ENCODE peak calls at places on chromosomes 7 and 10, in six cellular contexts. One of them, this sample, is unnamed.

GRCh38 chr7:2374830-2375728 is 20.5 kb downstream of the EIF3B start:
- DNase-seq in trophoblast cell: no peak
- DNase-seq in CD8-positive, alpha-beta memory T cell: no peak
- DNase-seq in astrocyte: no peak
- DNase-seq in heart right ventricle: no peak
- DNase-seq in PC-3: no peak
- DNase-seq in this sample: no peak

GRCh38 chr10:62186999-62187695 is 81.5 kb downstream of the RTKN2 start:
- DNase-seq in CD8-positive, alpha-beta memory T cell: no peak
- DNase-seq in PC-3: peak; percentile 60
- DNase-seq in trophoblast cell: no peak
- DNase-seq in heart right ventricle: no peak
- DNase-seq in astrocyte: peak; percentile 65
- DNase-seq in this sample: no peak

GRCh38 chr7:19557726-19558470 is 150.9 kb downstream of the POLR1F start:
- DNase-seq in heart right ventricle: no peak
- DNase-seq in CD8-positive, alpha-beta memory T cell: no peak
- DNase-seq in PC-3: peak; percentile 36
- DNase-seq in trophoblast cell: no peak
- DNase-seq in astrocyte: no peak
- DNase-seq in this sample: no peak

GRCh38 chr7:30935569-30935877 is 23.9 kb downstream of the AQP1 start:
- DNase-seq in CD8-positive, alpha-beta memory T cell: no peak
- DNase-seq in trophoblast cell: no peak
- DNase-seq in PC-3: no peak
- DNase-seq in heart right ventricle: no peak
- DNase-seq in astrocyte: no peak
- DNase-seq in this sample: no peak

GRCh38 chr7:74083117-74083876 is at the start of gene LIMK1:
- DNase-seq in PC-3: peak; percentile 75
- DNase-seq in CD8-positive, alpha-beta memory T cell: peak; percentile 78
- DNase-seq in astrocyte: peak; percentile 50
- DNase-seq in trophoblast cell: peak; percentile 87
- DNase-seq in heart right ventricle: peak; percentile 87
- DNase-seq in this sample: peak; percentile 94

GRCh38 chr10:12872577-12872976 is 128.9 kb downstream of the CCDC3 start:
- DNase-seq in heart right ventricle: no peak
- DNase-seq in trophoblast cell: no peak
- DNase-seq in PC-3: no peak
- DNase-seq in CD8-positive, alpha-beta memory T cell: no peak
- DNase-seq in astrocyte: no peak
- DNase-seq in this sample: no peak

GRCh38 chr10:3455385-3456334 is 283.1 kb upstream of the PITRM1 start:
- DNase-seq in trophoblast cell: peak; percentile 94
- DNase-seq in heart right ventricle: no peak
- DNase-seq in PC-3: no peak
- DNase-seq in astrocyte: peak; percentile 30
- DNase-seq in CD8-positive, alpha-beta memory T cell: no peak
- DNase-seq in this sample: peak; percentile 72

GRCh38 chr10:60456053-60456452 is 66.4 kb upstream of the ANK3 start:
- DNase-seq in trophoblast cell: no peak
- DNase-seq in CD8-positive, alpha-beta memory T cell: no peak
- DNase-seq in astrocyte: peak; percentile 27
- DNase-seq in PC-3: peak; percentile 64
- DNase-seq in heart right ventricle: no peak
- DNase-seq in this sample: no peak

GRCh38 chr10:78255796-78256638 is 222.4 kb downstream of the RPS24 start:
- DNase-seq in PC-3: peak; percentile 100
- DNase-seq in heart right ventricle: no peak
- DNase-seq in trophoblast cell: peak; percentile 87
- DNase-seq in CD8-positive, alpha-beta memory T cell: no peak
- DNase-seq in astrocyte: peak; percentile 98
- DNase-seq in this sample: peak; percentile 96

GRCh38 chr7:150516956-150517355 is 2.3 kb downstream of the GIMAP7 start:
- DNase-seq in trophoblast cell: no peak
- DNase-seq in heart right ventricle: no peak
- DNase-seq in astrocyte: no peak
- DNase-seq in PC-3: no peak
- DNase-seq in CD8-positive, alpha-beta memory T cell: no peak
- DNase-seq in this sample: no peak

GRCh38 chr7:377069-378040 is 87.4 kb downstream of the FOXL3 start:
- DNase-seq in heart right ventricle: no peak
- DNase-seq in CD8-positive, alpha-beta memory T cell: no peak
- DNase-seq in trophoblast cell: no peak
- DNase-seq in astrocyte: no peak
- DNase-seq in PC-3: no peak
- DNase-seq in this sample: no peak

GRCh38 chr7:75624134-75624832 is 114.5 kb downstream of the HIP1 start:
- DNase-seq in CD8-positive, alpha-beta memory T cell: no peak
- DNase-seq in PC-3: no peak
- DNase-seq in astrocyte: peak; percentile 26
- DNase-seq in trophoblast cell: peak; percentile 65
- DNase-seq in heart right ventricle: peak; percentile 43
- DNase-seq in this sample: peak; percentile 26

GRCh38 chr10:80540136-80540535 is 2.4 kb downstream of the SH2D4B start:
- DNase-seq in heart right ventricle: no peak
- DNase-seq in PC-3: no peak
- DNase-seq in CD8-positive, alpha-beta memory T cell: no peak
- DNase-seq in trophoblast cell: no peak
- DNase-seq in astrocyte: no peak
- DNase-seq in this sample: no peak

GRCh38 chr10:103765981-103766380 is 89.4 kb downstream of the SH3PXD2A start:
- DNase-seq in PC-3: peak; percentile 10
- DNase-seq in heart right ventricle: peak; percentile 60
- DNase-seq in CD8-positive, alpha-beta memory T cell: peak; percentile 66
- DNase-seq in astrocyte: no peak
- DNase-seq in trophoblast cell: no peak
- DNase-seq in this sample: no peak

DNA sequence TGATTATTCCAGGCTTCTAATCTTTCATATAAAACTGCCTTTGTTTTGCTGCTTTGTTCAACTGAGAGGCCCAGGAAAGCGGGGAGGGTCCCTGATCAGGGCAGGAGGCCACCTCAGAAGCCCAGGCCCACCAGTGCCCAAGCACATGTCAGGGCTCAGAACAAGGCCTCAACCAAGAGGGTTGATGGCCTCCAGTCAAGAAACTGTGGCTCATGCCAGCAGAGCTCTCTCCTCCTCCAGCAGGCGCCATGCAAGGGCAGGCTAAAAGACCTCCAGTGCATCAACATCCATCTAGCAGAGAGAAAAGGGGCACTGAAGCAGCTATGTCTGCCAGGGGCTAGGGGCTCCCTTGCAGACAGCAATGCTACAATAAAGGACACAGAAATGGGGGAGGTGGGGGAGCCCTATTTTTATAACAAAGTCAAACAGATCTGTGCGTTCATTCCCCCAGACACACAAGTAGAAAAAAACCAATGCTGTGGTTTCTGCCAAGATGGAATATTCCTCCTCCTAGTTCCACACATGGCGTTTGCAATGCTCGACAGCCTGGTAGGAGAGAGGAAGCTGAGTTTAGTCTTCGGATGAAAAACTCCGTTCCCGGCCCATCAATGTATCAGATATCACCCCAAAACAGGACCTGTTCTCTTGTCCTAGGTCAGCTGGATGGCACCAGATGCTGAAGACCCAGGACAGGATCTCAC is 34.0 kb downstream of the PSAP start:
- DNase-seq in CD8-positive, alpha-beta memory T cell: no peak
- DNase-seq in heart right ventricle: no peak
- DNase-seq in PC-3: no peak
- DNase-seq in astrocyte: no peak
- DNase-seq in trophoblast cell: no peak
- DNase-seq in this sample: no peak
- H3K36me3 ChIP-seq in CD8-positive, alpha-beta memory T cell: peaks cover 45% of the 10 kb centered on the region
- H3K36me3 ChIP-seq in heart right ventricle: peaks cover 89% of the 10 kb centered on the region
- H3K36me3 ChIP-seq in PC-3: peaks cover 3% of the 10 kb centered on the region
- H3K36me3 ChIP-seq in astrocyte: peaks cover 36% of the 10 kb centered on the region
- H3K36me3 ChIP-seq in trophoblast cell: peaks cover 80% of the 10 kb centered on the region
- H3K36me3 ChIP-seq in this sample: peaks cover 83% of the 10 kb centered on the region

DNA sequence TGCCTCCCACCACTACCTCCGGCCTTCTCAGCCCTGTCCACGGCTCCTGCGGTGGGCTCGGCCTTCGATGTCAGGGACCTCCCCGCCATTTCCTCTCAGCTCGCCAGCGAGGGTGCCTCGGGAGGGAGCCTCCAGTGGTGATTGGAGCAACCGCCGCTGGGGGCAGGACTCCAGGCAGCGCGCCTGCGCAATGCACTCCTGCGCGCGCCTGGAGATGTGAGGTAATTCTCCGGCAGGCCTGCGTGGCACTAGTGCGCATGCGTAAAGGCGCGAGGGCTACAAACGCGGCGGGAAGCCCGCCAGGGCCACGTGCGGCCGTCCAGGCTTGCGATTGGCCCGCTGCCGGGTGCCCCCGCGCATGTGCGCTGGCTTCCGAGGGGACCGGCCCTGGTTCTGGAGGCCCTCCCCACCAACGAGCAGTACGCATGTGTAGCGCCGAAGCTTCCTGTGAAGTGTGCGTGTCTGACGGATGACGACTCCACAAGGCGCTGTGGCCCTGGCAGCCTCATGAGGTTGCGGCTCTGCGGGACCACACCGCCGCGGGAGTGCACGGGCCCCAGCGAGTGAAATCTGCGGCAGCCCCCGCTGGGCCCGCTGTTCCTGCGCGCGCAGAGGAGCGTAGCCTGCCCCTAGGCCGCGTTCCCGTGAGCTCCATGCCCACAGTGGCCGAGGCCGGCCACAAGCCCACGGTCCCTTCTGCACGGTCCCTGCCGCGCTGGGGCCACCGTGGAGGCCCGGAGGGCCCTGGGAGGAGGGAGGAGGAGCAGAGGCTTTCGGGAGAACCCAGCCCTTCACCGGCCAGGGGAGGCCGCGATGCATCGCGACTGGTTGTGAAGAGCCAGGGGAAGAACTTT is at the start of gene SYCE1:
- DNase-seq in astrocyte: no peak
- DNase-seq in PC-3: no peak
- DNase-seq in CD8-positive, alpha-beta memory T cell: no peak
- DNase-seq in heart right ventricle: peak; percentile 23
- DNase-seq in trophoblast cell: no peak
- DNase-seq in this sample: no peak
- H3K9me3 ChIP-seq in astrocyte: peaks cover 4% of the 10 kb centered on the region
- H3K9me3 ChIP-seq in PC-3: no peaks in the 10 kb centered on the region
- H3K9me3 ChIP-seq in CD8-positive, alpha-beta memory T cell: no peaks in the 10 kb centered on the region
- H3K9me3 ChIP-seq in heart right ventricle: no peaks in the 10 kb centered on the region
- H3K9me3 ChIP-seq in trophoblast cell: peaks cover 41% of the 10 kb centered on the region
- H3K9me3 ChIP-seq in this sample: no peaks in the 10 kb centered on the region

GRCh38 chr10:22612316-22612715 is 102.1 kb downstream of the PIP4K2A start:
- DNase-seq in heart right ventricle: no peak
- DNase-seq in astrocyte: no peak
- DNase-seq in CD8-positive, alpha-beta memory T cell: no peak
- DNase-seq in trophoblast cell: no peak
- DNase-seq in PC-3: no peak
- DNase-seq in this sample: no peak
- H3K4me3 ChIP-seq in heart right ventricle: no peak overlapping the region
- H3K4me3 ChIP-seq in astrocyte: no peak overlapping the region
- H3K4me3 ChIP-seq in CD8-positive, alpha-beta memory T cell: peak overlapping the region; percentile 53
- H3K4me3 ChIP-seq in trophoblast cell: no peak overlapping the region
- H3K4me3 ChIP-seq in PC-3: no peak overlapping the region
- H3K4me3 ChIP-seq in this sample: no peak overlapping the region

DNA sequence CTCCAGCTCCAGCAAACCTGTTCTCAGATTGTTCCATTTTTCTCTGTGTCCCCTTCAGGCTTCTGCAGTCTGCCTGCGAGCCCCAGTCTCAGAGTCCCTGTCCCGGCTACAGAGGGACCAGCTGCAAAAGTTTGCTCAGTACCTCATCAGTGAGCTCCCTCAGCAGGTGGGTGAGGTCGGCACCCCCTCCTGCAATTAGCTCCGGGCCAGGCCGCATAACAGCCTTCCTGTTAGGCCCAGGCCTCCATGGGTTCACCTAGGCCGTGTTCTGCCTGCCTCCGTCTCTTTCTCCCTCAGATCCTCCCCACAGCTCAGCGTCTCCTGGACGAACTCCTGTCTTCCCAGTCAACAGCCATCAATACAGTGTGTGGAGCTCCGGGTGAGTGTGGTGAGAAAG is 4.3 kb downstream of the ZSWIM8 start:
- DNase-seq in PC-3: no peak
- DNase-seq in heart right ventricle: no peak
- DNase-seq in astrocyte: no peak
- DNase-seq in trophoblast cell: no peak
- DNase-seq in CD8-positive, alpha-beta memory T cell: no peak
- DNase-seq in this sample: no peak
- H3K36me3 ChIP-seq in PC-3: peaks cover 50% of the 10 kb centered on the region
- H3K36me3 ChIP-seq in heart right ventricle: peaks cover 64% of the 10 kb centered on the region
- H3K36me3 ChIP-seq in astrocyte: peaks cover 29% of the 10 kb centered on the region
- H3K36me3 ChIP-seq in trophoblast cell: peaks cover 59% of the 10 kb centered on the region
- H3K36me3 ChIP-seq in CD8-positive, alpha-beta memory T cell: peaks cover 44% of the 10 kb centered on the region
- H3K36me3 ChIP-seq in this sample: peaks cover 56% of the 10 kb centered on the region

GRCh38 chr7:159269745-159270144 is 125.1 kb upstream of the VIPR2 start:
- DNase-seq in trophoblast cell: no peak
- DNase-seq in astrocyte: no peak
- DNase-seq in CD8-positive, alpha-beta memory T cell: no peak
- DNase-seq in heart right ventricle: no peak
- DNase-seq in PC-3: no peak
- DNase-seq in this sample: no peak

GRCh38 chr7:159271795-159272194 is 127.1 kb upstream of the VIPR2 start:
- DNase-seq in PC-3: no peak
- DNase-seq in heart right ventricle: no peak
- DNase-seq in CD8-positive, alpha-beta memory T cell: no peak
- DNase-seq in trophoblast cell: no peak
- DNase-seq in astrocyte: no peak
- DNase-seq in this sample: no peak

GRCh38 chr7:159272739-159273138 is 128.1 kb upstream of the VIPR2 start:
- DNase-seq in astrocyte: no peak
- DNase-seq in CD8-positive, alpha-beta memory T cell: no peak
- DNase-seq in heart right ventricle: no peak
- DNase-seq in PC-3: no peak
- DNase-seq in trophoblast cell: no peak
- DNase-seq in this sample: no peak
- H3K9me3 ChIP-seq in astrocyte: peaks cover 9% of the 10 kb centered on the region
- H3K9me3 ChIP-seq in CD8-positive, alpha-beta memory T cell: peaks cover 8% of the 10 kb centered on the region
- H3K9me3 ChIP-seq in heart right ventricle: no peaks in the 10 kb centered on the region
- H3K9me3 ChIP-seq in PC-3: peaks cover 11% of the 10 kb centered on the region
- H3K9me3 ChIP-seq in trophoblast cell: peaks cover 20% of the 10 kb centered on the region
- H3K9me3 ChIP-seq in this sample: peaks cover 23% of the 10 kb centered on the region

This sample was measured in adipocyte.